ENCODE peak calls at places on chromosomes 2 and 18, in four cellular contexts. U is PC-3, T is A549, F is IMR-90. Y is an unnamed sample. For H3K4me1, the result is how much of the 10 kb centered on the place peaks cover.

GRCh38 chr2:178491612-178492011 is 11.4 kb downstream of the PLEKHA3 start:
- DNase-seq in T (no peak), F (no peak), U (no peak), Y (no peak)

GRCh38 chr2:225031599-225031998 is 10.7 kb downstream of the DOCK10 start:
- DNase-seq in F (no peak), T (no peak), U (no peak), Y (no peak)

GRCh38 chr2:71561441-71562267 is 108.3 kb downstream of the DYSF start:
- DNase-seq in T (no peak), U (no peak), F (no peak), Y (no peak)

GRCh38 chr2:158723921-158724802 is 71.0 kb upstream of the DAPL1 start:
- DNase-seq in U (peak), F (no peak), T (peak), Y (no peak)

GRCh38 chr2:239164281-239164871 is 236.4 kb downstream of the HDAC4 start:
- DNase-seq in T (no peak), F (no peak), U (no peak), Y (no peak)

GRCh38 chr2:85419009-85419711 is 646 bp downstream of the SH2D6 start:
- DNase-seq in U (peak), T (no peak), F (no peak), Y (no peak)

GRCh38 chr2:96089356-96090180 is 26.8 kb downstream of the ADRA2B start:
- DNase-seq in F (no peak), U (no peak), T (no peak), Y (peak)

GRCh38 chr2:44715671-44716077 is 225.8 kb upstream of the SIX3 start:
- DNase-seq in F (peak), U (peak), T (peak), Y (no peak)

GRCh38 chr2:71598526-71598925 is 145.2 kb downstream of the DYSF start:
- DNase-seq in U (no peak), T (no peak), F (no peak), Y (no peak)

GRCh38 chr2:229910832-229911412 is 10.9 kb downstream of the TRIP12 start:
- DNase-seq in T (peak), U (peak), F (no peak), Y (no peak)

GRCh38 chr2:161171595-161171929 is 11.3 kb downstream of the TANK start:
- DNase-seq in U (no peak), T (no peak), F (no peak), Y (no peak)

GRCh38 chr2:239917128-239917956 is 107.8 kb downstream of the NDUFA10 start:
- DNase-seq in T (no peak), F (no peak), U (no peak), Y (no peak)

GRCh38 chr2:64052468-64053241 is 33.4 kb upstream of the VPS54 start:
- DNase-seq in F (peak), T (no peak), U (peak), Y (no peak)

GRCh38 chr2:142190805-142191204 is 60.0 kb upstream of the LRP1B start:
- DNase-seq in T (no peak), U (peak), F (peak), Y (no peak)

GRCh38 chr2:234175649-234176048 is 125.1 kb downstream of the SPP2 start:
- DNase-seq in U (no peak), T (no peak), F (no peak), Y (no peak)

GRCh38 chr2:42492691-42493467 is 903 bp downstream of the KCNG3 start:
- DNase-seq in T (no peak), U (no peak), F (no peak), Y (peak)

GRCh38 chr2:24930768-24931167 is 10.7 kb upstream of the ADCY3 start:
- DNase-seq in U (peak), T (no peak), F (peak), Y (no peak)

GRCh38 chr2:134141598-134142340 is 112.1 kb upstream of the MGAT5 start:
- DNase-seq in U (no peak), F (no peak), T (no peak), Y (no peak)

GRCh38 chr2:3311601-3312000 is 66.0 kb downstream of the EIPR1 start:
- DNase-seq in F (no peak), T (no peak), U (no peak), Y (no peak)

GRCh38 chr18:10950080-10950875 is 199.1 kb downstream of the PIEZO2 start:
- DNase-seq in F (no peak), T (no peak), U (no peak), Y (no peak)

GRCh38 chr2:95298471-95299111 is 1.4 kb downstream of the KCNIP3 start:
- DNase-seq in T (no peak), U (no peak), F (no peak), Y (no peak)

GRCh38 chr2:84613082-84613481 is 96.8 kb downstream of the DNAH6 start:
- DNase-seq in F (no peak), T (no peak), U (peak), Y (no peak)

GRCh38 chr2:150125188-150125587 is 362.3 kb downstream of the RND3 start:
- DNase-seq in U (no peak), F (no peak), T (no peak), Y (no peak)

GRCh38 chr18:23578891-23579653 is 7.2 kb downstream of the NPC1 start:
- DNase-seq in T (no peak), F (peak), U (no peak), Y (no peak)

GRCh38 chr18:48832961-48833700 is 117.6 kb downstream of the SMAD7 start:
- DNase-seq in F (peak), U (peak), T (peak), Y (peak)

GRCh38 chr2:69559696-69560482 is 83.7 kb downstream of the AAK1 start:
- DNase-seq in U (peak), F (peak), T (peak), Y (peak)

GRCh38 chr2:43241558-43241957 is 15.2 kb upstream of the ZFP36L2 start:
- DNase-seq in F (no peak), U (no peak), T (no peak), Y (no peak)

GRCh38 chr2:221463235-221463896 is 108.7 kb downstream of the EPHA4 start:
- DNase-seq in F (no peak), U (no peak), T (no peak), Y (no peak)

GRCh38 chr2:241149925-241150659 is at the start of gene PPP1R7:
- DNase-seq in F (peak), U (peak), T (peak), Y (peak)

GRCh38 chr2:84830758-84831500 is 50.0 kb downstream of the TRABD2A start:
- DNase-seq in U (no peak), T (no peak), F (no peak), Y (no peak)

GRCh38 chr2:86603892-86604291 is 19.8 kb downstream of the RNF103 start:
- DNase-seq in F (no peak), T (no peak), U (no peak), Y (no peak)

GRCh38 chr2:24883946-24884345 is 36.1 kb downstream of the ADCY3 start:
- DNase-seq in U (no peak), T (no peak), F (peak), Y (no peak)

GRCh38 chr2:121722479-121722878 is 14.2 kb downstream of the NIFK start:
- DNase-seq in U (peak), F (peak), T (peak), Y (peak)

GRCh38 chr2:10777111-10777841 is 35.3 kb downstream of the PDIA6 start:
- DNase-seq in T (no peak), U (no peak), F (no peak), Y (no peak)

GRCh38 chr2:64459575-64459974 is 5.6 kb downstream of the LGALSL start:
- DNase-seq in U (no peak), F (no peak), T (no peak), Y (no peak)

GRCh38 chr2:223088866-223089265 is 36.9 kb downstream of the KCNE4 start:
- DNase-seq in T (no peak), U (no peak), F (no peak), Y (no peak)

GRCh38 chr18:3252843-3253242 is 5.2 kb downstream of the MYL12A start:
- DNase-seq in F (no peak), U (no peak), T (no peak), Y (no peak)
- H3K4me1 ChIP-seq in F (under half), U (half or more), T (half or more), Y (under half)

GRCh38 chr18:12639990-12640880 is 17.7 kb downstream of the SPIRE1 start:
- DNase-seq in T (peak), U (peak), F (peak), Y (peak)
- TF ChIP-seq CTCF in T (no peak), U (peak), F (peak), Y (no peak)

GRCh38 chr2:9263388-9263787 is 56.8 kb downstream of the ASAP2 start:
- DNase-seq in F (no peak), T (no peak), U (no peak), Y (no peak)
- H3K4me1 ChIP-seq in F (under half), T (under half), U (under half), Y (under half)

GRCh38 chr18:63016270-63016669 is 300.9 kb downstream of the PHLPP1 start:
- DNase-seq in U (peak), F (peak), T (peak), Y (peak)
- TF ChIP-seq CTCF in U (peak), F (peak), T (peak), Y (peak)

GRCh38 chr2:105772362-105772761 is 27.6 kb downstream of the NCK2 start:
- DNase-seq in U (no peak), F (no peak), T (no peak), Y (no peak)
- H3K4me1 ChIP-seq in U (under half), F (under half), T (under half), Y (half or more)

GRCh38 chr2:200054681-200055468 is 99.5 kb downstream of the MAIP1 start:
- DNase-seq in T (no peak), F (no peak), U (no peak), Y (no peak)
- TF ChIP-seq CTCF in T (no peak), F (peak), U (peak), Y (no peak)

DNA sequence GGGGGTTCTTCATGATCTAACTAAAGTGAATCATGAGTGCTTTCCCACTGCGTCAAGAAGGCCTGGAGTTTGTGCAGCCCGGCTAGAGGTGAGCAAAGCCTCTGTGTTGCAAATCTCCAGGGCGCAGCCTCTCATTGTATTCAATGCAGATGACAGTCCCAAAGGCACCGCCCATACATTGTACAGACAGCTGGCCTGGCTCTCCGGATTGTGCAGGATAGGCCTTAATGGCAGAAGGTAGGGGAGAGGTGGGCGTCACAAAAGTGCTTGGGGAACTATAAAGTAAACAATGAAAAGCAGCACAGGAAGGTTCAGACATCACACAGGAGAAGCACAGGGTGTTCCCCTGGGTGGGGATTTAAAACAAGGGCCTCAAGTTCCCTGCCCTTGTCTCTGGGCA is 892 bp upstream of the GYPC start:
- DNase-seq in F (peak), T (no peak), U (no peak), Y (no peak)
- H3K4me1 ChIP-seq in F (under half), T (under half), U (under half), Y (under half)

GRCh38 chr2:13193900-13194299 is 477.2 kb downstream of the TRIB2 start:
- DNase-seq in F (peak), U (peak), T (no peak), Y (no peak)
- TF ChIP-seq CTCF in F (peak), U (peak), T (no peak), Y (no peak)

GRCh38 chr2:164551519-164551918 is 69.8 kb downstream of the GRB14 start:
- DNase-seq in F (no peak), U (no peak), T (no peak), Y (no peak)
- H3K4me1 ChIP-seq in F (under half), U (under half), T (under half), Y (under half)

Y was measured in adrenal gland.